ENCODE peak calls at places on chromosomes 16 and 17, in four cellular contexts. G, F, H and X are unnamed samples.

GRCh38 chr17:10216213-10216982 is 18.0 kb upstream of the GAS7 start:
- DNase-seq in G (no peak), F (no peak), H (peak), X (no peak)

GRCh38 chr17:7462474-7463367 is 16.7 kb downstream of the ZBTB4 start:
- DNase-seq in G (no peak), F (no peak), H (no peak), X (no peak)

GRCh38 chr17:77861981-77862645 is 96.4 kb upstream of the TNRC6C start:
- DNase-seq in G (no peak), F (no peak), H (no peak), X (no peak)

GRCh38 chr16:50293041-50293783 is 26.9 kb downstream of the ADCY7 start:
- DNase-seq in G (no peak), F (no peak), H (no peak), X (no peak)

GRCh38 chr17:71974051-71974450 is 146.8 kb upstream of the SOX9 start:
- DNase-seq in G (no peak), F (no peak), H (no peak), X (no peak)

GRCh38 chr17:35879748-35880654 is at the start of gene CCL5:
- DNase-seq in G (peak), F (no peak), H (no peak), X (no peak)

GRCh38 chr16:70267516-70267915 is 15.8 kb upstream of the EXOSC6 start:
- DNase-seq in G (peak), F (peak), H (peak), X (no peak)

GRCh38 chr17:75273968-75274708 is 3.1 kb upstream of the MIF4GD start:
- DNase-seq in G (peak), F (peak), H (no peak), X (no peak)

GRCh38 chr17:16286009-16286946 is 67.0 kb downstream of the CENPV start:
- DNase-seq in G (peak), F (peak), H (peak), X (peak)

GRCh38 chr17:79043931-79044320 is 20.0 kb downstream of the C1QTNF1 start:
- DNase-seq in G (no peak), F (no peak), H (no peak), X (no peak)

GRCh38 chr16:67666032-67666537 is 465 bp downstream of the ENKD1 start:
- DNase-seq in G (no peak), F (no peak), H (peak), X (peak)

GRCh38 chr17:3929181-3929580 is 12.9 kb upstream of the P2RX1 start:
- DNase-seq in G (no peak), F (no peak), H (no peak), X (no peak)

GRCh38 chr17:17580662-17581470 is 10.6 kb downstream of the PEMT start:
- DNase-seq in G (no peak), F (no peak), H (no peak), X (no peak)